ENCODE peak calls at places on chromosomes 4 and X, in ten cellular contexts. One of them, this sample, is unnamed. For H3K4me1, the result is how much of the 10 kb centered on the place peaks cover.

GRCh38 chr4:163679189-163679588 is 184.7 kb downstream of the TMA16 start:
- DNase-seq in gastrocnemius medialis: no peak
- DNase-seq in tibial artery: no peak
- DNase-seq in fibroblast of lung: no peak
- DNase-seq in K562: no peak
- DNase-seq in IMR-90: peak
- DNase-seq in A549: peak
- DNase-seq in right lobe of liver: no peak
- DNase-seq in endothelial cell of umbilical vein: no peak
- DNase-seq in mesendoderm: peak
- DNase-seq in this sample: no peak

GRCh38 chr4:66564901-66565648 is 894.8 kb upstream of the EPHA5 start:
- DNase-seq in fibroblast of lung: peak
- DNase-seq in A549: peak
- DNase-seq in right lobe of liver: no peak
- DNase-seq in K562: no peak
- DNase-seq in IMR-90: peak
- DNase-seq in gastrocnemius medialis: no peak
- DNase-seq in endothelial cell of umbilical vein: no peak
- DNase-seq in mesendoderm: no peak
- DNase-seq in tibial artery: no peak
- DNase-seq in this sample: no peak

GRCh38 chrX:25810202-25810601 is 327.9 kb upstream of the MAGEB18 start:
- DNase-seq in right lobe of liver: no peak
- DNase-seq in IMR-90: peak
- DNase-seq in K562: no peak
- DNase-seq in tibial artery: no peak
- DNase-seq in fibroblast of lung: peak
- DNase-seq in A549: no peak
- DNase-seq in endothelial cell of umbilical vein: peak
- DNase-seq in gastrocnemius medialis: no peak
- DNase-seq in mesendoderm: peak
- DNase-seq in this sample: no peak

GRCh38 chrX:23435108-23435507 is 100.5 kb downstream of the PTCHD1 start:
- DNase-seq in mesendoderm: peak
- DNase-seq in tibial artery: no peak
- DNase-seq in fibroblast of lung: peak
- DNase-seq in IMR-90: no peak
- DNase-seq in K562: no peak
- DNase-seq in gastrocnemius medialis: peak
- DNase-seq in endothelial cell of umbilical vein: no peak
- DNase-seq in A549: no peak
- DNase-seq in right lobe of liver: no peak
- DNase-seq in this sample: no peak

GRCh38 chr4:54719378-54719777 is 61.6 kb downstream of the KIT start:
- DNase-seq in right lobe of liver: no peak
- DNase-seq in IMR-90: peak
- DNase-seq in fibroblast of lung: peak
- DNase-seq in K562: no peak
- DNase-seq in gastrocnemius medialis: no peak
- DNase-seq in endothelial cell of umbilical vein: peak
- DNase-seq in mesendoderm: peak
- DNase-seq in tibial artery: no peak
- DNase-seq in A549: no peak
- DNase-seq in this sample: no peak

GRCh38 chr4:109005523-109005922 is 242.7 kb upstream of the ETNPPL start:
- DNase-seq in tibial artery: no peak
- DNase-seq in K562: no peak
- DNase-seq in gastrocnemius medialis: no peak
- DNase-seq in IMR-90: peak
- DNase-seq in right lobe of liver: no peak
- DNase-seq in A549: no peak
- DNase-seq in mesendoderm: no peak
- DNase-seq in endothelial cell of umbilical vein: no peak
- DNase-seq in fibroblast of lung: peak
- DNase-seq in this sample: no peak

GRCh38 chr4:121666091-121666679 is 30.6 kb downstream of the ANXA5 start:
- DNase-seq in gastrocnemius medialis: peak
- DNase-seq in A549: no peak
- DNase-seq in right lobe of liver: no peak
- DNase-seq in fibroblast of lung: no peak
- DNase-seq in tibial artery: peak
- DNase-seq in endothelial cell of umbilical vein: no peak
- DNase-seq in K562: no peak
- DNase-seq in mesendoderm: no peak
- DNase-seq in IMR-90: no peak
- DNase-seq in this sample: no peak

GRCh38 chr4:28636971-28637370 is 1776.3 kb downstream of the STIM2 start:
- DNase-seq in A549: no peak
- DNase-seq in right lobe of liver: no peak
- DNase-seq in endothelial cell of umbilical vein: no peak
- DNase-seq in gastrocnemius medialis: no peak
- DNase-seq in tibial artery: no peak
- DNase-seq in mesendoderm: no peak
- DNase-seq in K562: no peak
- DNase-seq in fibroblast of lung: peak
- DNase-seq in IMR-90: peak
- DNase-seq in this sample: no peak

DNA sequence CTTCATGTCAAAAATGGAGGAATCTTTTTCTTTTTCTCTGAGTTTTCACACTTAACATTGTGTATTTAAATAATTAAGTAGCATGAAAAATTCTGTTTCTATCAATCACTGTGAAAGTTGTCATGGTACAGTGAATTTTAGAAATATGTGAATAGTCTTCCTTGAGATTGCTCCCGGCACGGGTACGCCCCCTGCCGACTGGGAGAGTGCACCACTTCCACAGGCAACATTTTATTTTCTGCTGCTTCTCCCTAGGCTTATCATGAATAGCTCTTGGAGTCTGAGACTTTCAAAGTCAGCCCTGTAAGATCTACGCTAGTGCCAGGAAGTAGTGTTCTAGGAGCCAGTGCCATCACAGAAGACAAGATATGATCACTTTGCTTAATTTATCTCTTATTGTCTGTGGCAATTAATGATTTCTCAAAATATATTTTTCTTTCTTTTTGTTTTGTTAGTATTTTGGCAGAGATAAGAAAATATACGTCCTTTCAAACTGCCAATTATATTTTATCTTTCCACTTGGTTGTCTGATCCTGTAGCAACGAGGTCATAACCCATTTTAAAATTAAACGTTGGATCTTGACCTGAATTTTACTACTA is 763.8 kb upstream of the AADAT start:
- DNase-seq in IMR-90: no peak
- DNase-seq in fibroblast of lung: peak
- DNase-seq in right lobe of liver: peak
- DNase-seq in gastrocnemius medialis: no peak
- DNase-seq in mesendoderm: peak
- DNase-seq in K562: peak
- DNase-seq in tibial artery: no peak
- DNase-seq in endothelial cell of umbilical vein: no peak
- DNase-seq in A549: peak
- DNase-seq in this sample: no peak
- H3K27ac ChIP-seq in IMR-90: no peak
- H3K27ac ChIP-seq in fibroblast of lung: no peak
- H3K27ac ChIP-seq in right lobe of liver: no peak
- H3K27ac ChIP-seq in gastrocnemius medialis: no peak
- H3K27ac ChIP-seq in mesendoderm: no peak
- H3K27ac ChIP-seq in K562: no peak
- H3K27ac ChIP-seq in tibial artery: no peak
- H3K27ac ChIP-seq in endothelial cell of umbilical vein: no peak
- H3K27ac ChIP-seq in A549: no peak
- H3K27ac ChIP-seq in this sample: no peak

GRCh38 chr4:8197521-8197920 is 1.6 kb upstream of the SH3TC1 start:
- DNase-seq in endothelial cell of umbilical vein: no peak
- DNase-seq in A549: no peak
- DNase-seq in fibroblast of lung: no peak
- DNase-seq in tibial artery: no peak
- DNase-seq in mesendoderm: no peak
- DNase-seq in right lobe of liver: peak
- DNase-seq in K562: no peak
- DNase-seq in IMR-90: no peak
- DNase-seq in gastrocnemius medialis: no peak
- DNase-seq in this sample: no peak

GRCh38 chr4:8195431-8195830 is 3.7 kb upstream of the SH3TC1 start:
- DNase-seq in A549: no peak
- DNase-seq in fibroblast of lung: no peak
- DNase-seq in IMR-90: no peak
- DNase-seq in K562: no peak
- DNase-seq in mesendoderm: no peak
- DNase-seq in gastrocnemius medialis: no peak
- DNase-seq in endothelial cell of umbilical vein: peak
- DNase-seq in tibial artery: no peak
- DNase-seq in right lobe of liver: no peak
- DNase-seq in this sample: no peak

GRCh38 chr4:8198206-8198905 is 734 bp upstream of the SH3TC1 start:
- DNase-seq in endothelial cell of umbilical vein: peak
- DNase-seq in right lobe of liver: peak
- DNase-seq in fibroblast of lung: no peak
- DNase-seq in IMR-90: no peak
- DNase-seq in tibial artery: no peak
- DNase-seq in gastrocnemius medialis: no peak
- DNase-seq in K562: no peak
- DNase-seq in A549: no peak
- DNase-seq in mesendoderm: no peak
- DNase-seq in this sample: no peak

GRCh38 chr4:8194306-8195242 is 4.5 kb upstream of the SH3TC1 start:
- DNase-seq in K562: no peak
- DNase-seq in tibial artery: no peak
- DNase-seq in gastrocnemius medialis: no peak
- DNase-seq in mesendoderm: no peak
- DNase-seq in A549: no peak
- DNase-seq in IMR-90: no peak
- DNase-seq in endothelial cell of umbilical vein: peak
- DNase-seq in right lobe of liver: no peak
- DNase-seq in fibroblast of lung: no peak
- DNase-seq in this sample: no peak

GRCh38 chr4:8195841-8196460 is 3.1 kb upstream of the SH3TC1 start:
- DNase-seq in A549: no peak
- DNase-seq in gastrocnemius medialis: peak
- DNase-seq in endothelial cell of umbilical vein: peak
- DNase-seq in IMR-90: no peak
- DNase-seq in tibial artery: no peak
- DNase-seq in mesendoderm: no peak
- DNase-seq in right lobe of liver: no peak
- DNase-seq in fibroblast of lung: no peak
- DNase-seq in K562: no peak
- DNase-seq in this sample: no peak
- H3K4me1 ChIP-seq in A549: under half
- H3K4me1 ChIP-seq in gastrocnemius medialis: under half
- H3K4me1 ChIP-seq in endothelial cell of umbilical vein: half or more
- H3K4me1 ChIP-seq in IMR-90: under half
- H3K4me1 ChIP-seq in tibial artery: under half
- H3K4me1 ChIP-seq in mesendoderm: under half
- H3K4me1 ChIP-seq in right lobe of liver: under half
- H3K4me1 ChIP-seq in fibroblast of lung: under half
- H3K4me1 ChIP-seq in K562: under half
- H3K4me1 ChIP-seq in this sample: under half

GRCh38 chr4:38490753-38491446 is 173.1 kb upstream of the KLF3 start:
- DNase-seq in mesendoderm: no peak
- DNase-seq in right lobe of liver: peak
- DNase-seq in K562: no peak
- DNase-seq in A549: no peak
- DNase-seq in gastrocnemius medialis: no peak
- DNase-seq in IMR-90: no peak
- DNase-seq in endothelial cell of umbilical vein: no peak
- DNase-seq in fibroblast of lung: no peak
- DNase-seq in tibial artery: no peak
- DNase-seq in this sample: no peak

GRCh38 chr4:38499101-38499500 is 164.9 kb upstream of the KLF3 start:
- DNase-seq in fibroblast of lung: peak
- DNase-seq in tibial artery: no peak
- DNase-seq in endothelial cell of umbilical vein: no peak
- DNase-seq in IMR-90: no peak
- DNase-seq in mesendoderm: no peak
- DNase-seq in K562: no peak
- DNase-seq in right lobe of liver: no peak
- DNase-seq in gastrocnemius medialis: no peak
- DNase-seq in A549: no peak
- DNase-seq in this sample: no peak

GRCh38 chr4:38493068-38493467 is 170.9 kb upstream of the KLF3 start:
- DNase-seq in K562: no peak
- DNase-seq in gastrocnemius medialis: no peak
- DNase-seq in tibial artery: no peak
- DNase-seq in A549: no peak
- DNase-seq in fibroblast of lung: no peak
- DNase-seq in endothelial cell of umbilical vein: no peak
- DNase-seq in mesendoderm: no peak
- DNase-seq in right lobe of liver: no peak
- DNase-seq in IMR-90: no peak
- DNase-seq in this sample: no peak

GRCh38 chr4:38491854-38492478 is 172.0 kb upstream of the KLF3 start:
- DNase-seq in K562: no peak
- DNase-seq in IMR-90: no peak
- DNase-seq in right lobe of liver: no peak
- DNase-seq in A549: no peak
- DNase-seq in gastrocnemius medialis: no peak
- DNase-seq in mesendoderm: no peak
- DNase-seq in fibroblast of lung: no peak
- DNase-seq in endothelial cell of umbilical vein: no peak
- DNase-seq in tibial artery: no peak
- DNase-seq in this sample: no peak

GRCh38 chr4:38495481-38495880 is 168.5 kb upstream of the KLF3 start:
- DNase-seq in right lobe of liver: no peak
- DNase-seq in gastrocnemius medialis: no peak
- DNase-seq in K562: no peak
- DNase-seq in mesendoderm: peak
- DNase-seq in A549: no peak
- DNase-seq in IMR-90: no peak
- DNase-seq in endothelial cell of umbilical vein: no peak
- DNase-seq in fibroblast of lung: no peak
- DNase-seq in tibial artery: no peak
- DNase-seq in this sample: no peak
- H3K27ac ChIP-seq in right lobe of liver: no peak
- H3K27ac ChIP-seq in gastrocnemius medialis: no peak
- H3K27ac ChIP-seq in K562: no peak
- H3K27ac ChIP-seq in mesendoderm: no peak
- H3K27ac ChIP-seq in A549: no peak
- H3K27ac ChIP-seq in IMR-90: no peak
- H3K27ac ChIP-seq in endothelial cell of umbilical vein: no peak
- H3K27ac ChIP-seq in fibroblast of lung: no peak
- H3K27ac ChIP-seq in tibial artery: no peak
- H3K27ac ChIP-seq in this sample: no peak

GRCh38 chrX:65697915-65698796 is 30.7 kb downstream of the MSN start:
- DNase-seq in gastrocnemius medialis: no peak
- DNase-seq in mesendoderm: peak
- DNase-seq in fibroblast of lung: peak
- DNase-seq in A549: no peak
- DNase-seq in K562: peak
- DNase-seq in right lobe of liver: peak
- DNase-seq in endothelial cell of umbilical vein: peak
- DNase-seq in tibial artery: peak
- DNase-seq in IMR-90: no peak
- DNase-seq in this sample: peak
- H3K4me1 ChIP-seq in gastrocnemius medialis: under half
- H3K4me1 ChIP-seq in mesendoderm: under half
- H3K4me1 ChIP-seq in fibroblast of lung: under half
- H3K4me1 ChIP-seq in A549: under half
- H3K4me1 ChIP-seq in K562: under half
- H3K4me1 ChIP-seq in right lobe of liver: under half
- H3K4me1 ChIP-seq in endothelial cell of umbilical vein: half or more
- H3K4me1 ChIP-seq in tibial artery: under half
- H3K4me1 ChIP-seq in IMR-90: under half
- H3K4me1 ChIP-seq in this sample: half or more

GRCh38 chr4:182145360-182145905 is 97.8 kb upstream of the TENM3 start:
- DNase-seq in right lobe of liver: no peak
- DNase-seq in gastrocnemius medialis: no peak
- DNase-seq in K562: no peak
- DNase-seq in mesendoderm: peak
- DNase-seq in IMR-90: no peak
- DNase-seq in fibroblast of lung: peak
- DNase-seq in endothelial cell of umbilical vein: no peak
- DNase-seq in A549: no peak
- DNase-seq in tibial artery: no peak
- DNase-seq in this sample: no peak
- H3K27ac ChIP-seq in right lobe of liver: no peak
- H3K27ac ChIP-seq in gastrocnemius medialis: no peak
- H3K27ac ChIP-seq in K562: no peak
- H3K27ac ChIP-seq in mesendoderm: peak
- H3K27ac ChIP-seq in IMR-90: no peak
- H3K27ac ChIP-seq in fibroblast of lung: no peak
- H3K27ac ChIP-seq in endothelial cell of umbilical vein: no peak
- H3K27ac ChIP-seq in A549: peak
- H3K27ac ChIP-seq in tibial artery: no peak
- H3K27ac ChIP-seq in this sample: no peak